ENCODE peak calls at places on chromosomes 3 and 15, in seven cellular contexts. S is body of pancreas, O is mammary epithelial cell, W is lower lobe of right lung, I is Panc1, P is H1, X is thoracic aorta. Q is an unnamed sample. For H3K4me1, the result is how much of the 10 kb centered on the place peaks cover.

GRCh38 chr3:124907957-124908356 is 20.8 kb upstream of the ITGB5 start:
- DNase-seq in S (no peak), O (no peak), W (no peak), I (no peak), P (no peak), X (no peak), Q (no peak)

GRCh38 chr3:64908292-64908691 is 220.5 kb upstream of the ADAMTS9 start:
- DNase-seq in S (no peak), O (peak), W (no peak), I (no peak), P (no peak), X (no peak), Q (no peak)

GRCh38 chr3:49399467-49399866 is 12.3 kb downstream of the RHOA start:
- DNase-seq in S (no peak), O (no peak), W (peak), I (no peak), P (no peak), X (no peak), Q (no peak)

GRCh38 chr3:39473452-39474125 is 6.1 kb downstream of the MOBP start:
- DNase-seq in S (no peak), O (no peak), W (no peak), I (no peak), P (peak), X (no peak), Q (no peak)

GRCh38 chr15:99982662-99983061 is 249.4 kb upstream of the LYSMD4 start:
- DNase-seq in S (no peak), O (no peak), W (no peak), I (no peak), P (no peak), X (no peak), Q (no peak)

GRCh38 chr15:89184886-89185526 is 36.4 kb downstream of the RLBP1 start:
- DNase-seq in S (peak), O (no peak), W (no peak), I (no peak), P (no peak), X (no peak), Q (no peak)

GRCh38 chr3:52777959-52778805 is 783 bp downstream of the ITIH1 start:
- DNase-seq in S (no peak), O (no peak), W (peak), I (no peak), P (no peak), X (peak), Q (no peak)

GRCh38 chr3:193773266-193774183 is 180.5 kb downstream of the OPA1 start:
- DNase-seq in S (no peak), O (no peak), W (no peak), I (no peak), P (no peak), X (no peak), Q (no peak)

GRCh38 chr3:38471260-38471857 is 17.7 kb downstream of the ACVR2B start:
- DNase-seq in S (peak), O (no peak), W (no peak), I (no peak), P (no peak), X (no peak), Q (no peak)

GRCh38 chr15:89329329-89330084 is 5.1 kb downstream of the POLG start:
- DNase-seq in S (no peak), O (no peak), W (no peak), I (no peak), P (no peak), X (no peak), Q (no peak)

GRCh38 chr15:29270169-29270955 is 740 bp upstream of the NSMCE3 start:
- DNase-seq in S (no peak), O (peak), W (no peak), I (no peak), P (no peak), X (no peak), Q (no peak)

GRCh38 chr3:147089286-147089685 is 317.1 kb downstream of the ZIC4 start:
- DNase-seq in S (no peak), O (no peak), W (no peak), I (no peak), P (no peak), X (no peak), Q (no peak)

GRCh38 chr3:175346573-175347356 is 487.6 kb downstream of the NAALADL2 start:
- DNase-seq in S (peak), O (peak), W (peak), I (peak), P (no peak), X (peak), Q (peak)

GRCh38 chr3:108403921-108404320 is 106.5 kb downstream of the MYH15 start:
- DNase-seq in S (no peak), O (no peak), W (no peak), I (no peak), P (no peak), X (no peak), Q (no peak)

GRCh38 chr15:100055821-100056220 is 286.0 kb downstream of the ADAMTS17 start:
- DNase-seq in S (no peak), O (no peak), W (no peak), I (no peak), P (no peak), X (no peak), Q (no peak)

GRCh38 chr3:12679468-12679867 is 15.6 kb upstream of the RAF1 start:
- DNase-seq in S (no peak), O (peak), W (peak), I (peak), P (no peak), X (no peak), Q (no peak)

GRCh38 chr3:85455801-85456200 is 497.0 kb downstream of the CADM2 start:
- DNase-seq in S (no peak), O (no peak), W (no peak), I (no peak), P (no peak), X (no peak), Q (no peak)

GRCh38 chr3:65669163-65669875 is 369.4 kb downstream of the MAGI1 start:
- DNase-seq in S (peak), O (peak), W (no peak), I (no peak), P (no peak), X (no peak), Q (no peak)

GRCh38 chr3:110808630-110809029 is 263.0 kb upstream of the NECTIN3 start:
- DNase-seq in S (no peak), O (no peak), W (no peak), I (no peak), P (no peak), X (no peak), Q (no peak)

GRCh38 chr3:99633887-99634558 is 4.4 kb upstream of the COL8A1 start:
- DNase-seq in S (no peak), O (no peak), W (no peak), I (no peak), P (no peak), X (no peak), Q (no peak)

GRCh38 chr3:190001426-190001825 is 119.3 kb downstream of the P3H2 start:
- DNase-seq in S (no peak), O (no peak), W (no peak), I (no peak), P (no peak), X (no peak), Q (no peak)

GRCh38 chr3:54670269-54671000 is 257.4 kb downstream of the LRTM1 start:
- DNase-seq in S (no peak), O (no peak), W (no peak), I (no peak), P (no peak), X (no peak), Q (no peak)

GRCh38 chr15:99431661-99432091 is 134.1 kb upstream of the MEF2A start:
- DNase-seq in S (peak), O (no peak), W (peak), I (no peak), P (no peak), X (no peak), Q (peak)

GRCh38 chr15:68298336-68298735 is 20.8 kb downstream of the FEM1B start:
- DNase-seq in S (no peak), O (no peak), W (no peak), I (no peak), P (no peak), X (no peak), Q (no peak)

GRCh38 chr3:27596334-27596841 is 112.2 kb upstream of the SLC4A7 start:
- DNase-seq in S (no peak), O (no peak), W (no peak), I (no peak), P (no peak), X (no peak), Q (no peak)

GRCh38 chr3:48634661-48635221 is 520 bp downstream of the SLC26A6 start:
- DNase-seq in S (peak), O (peak), W (peak), I (no peak), P (peak), X (peak), Q (peak)

GRCh38 chr3:17149076-17149475 is 264.3 kb downstream of the PLCL2 start:
- DNase-seq in S (no peak), O (no peak), W (no peak), I (no peak), P (no peak), X (no peak), Q (no peak)

GRCh38 chr3:149282836-149283235 is 50.6 kb downstream of the TM4SF18 start:
- DNase-seq in S (no peak), O (no peak), W (no peak), I (no peak), P (no peak), X (no peak), Q (no peak)

GRCh38 chr3:178236555-178237277 is 299.5 kb upstream of the KCNMB2 start:
- DNase-seq in S (no peak), O (peak), W (no peak), I (no peak), P (no peak), X (no peak), Q (no peak)

GRCh38 chr3:10357592-10358308 is 36.8 kb upstream of the SEC13 start:
- DNase-seq in S (no peak), O (peak), W (peak), I (no peak), P (no peak), X (no peak), Q (no peak)

GRCh38 chr3:23685484-23686258 is 120.1 kb upstream of the UBE2E1 start:
- DNase-seq in S (peak), O (peak), W (no peak), I (peak), P (no peak), X (peak), Q (peak)

GRCh38 chr15:55289573-55290360 is at the start of gene RAB27A:
- DNase-seq in S (peak), O (peak), W (peak), I (no peak), P (no peak), X (no peak), Q (peak)

GRCh38 chr15:89132611-89133242 is 44.5 kb downstream of the ABHD2 start:
- DNase-seq in S (no peak), O (no peak), W (no peak), I (no peak), P (no peak), X (no peak), Q (no peak)

GRCh38 chr15:78685157-78685830 is 44.3 kb upstream of the CHRNB4 start:
- DNase-seq in S (no peak), O (no peak), W (no peak), I (no peak), P (no peak), X (no peak), Q (no peak)

DNA sequence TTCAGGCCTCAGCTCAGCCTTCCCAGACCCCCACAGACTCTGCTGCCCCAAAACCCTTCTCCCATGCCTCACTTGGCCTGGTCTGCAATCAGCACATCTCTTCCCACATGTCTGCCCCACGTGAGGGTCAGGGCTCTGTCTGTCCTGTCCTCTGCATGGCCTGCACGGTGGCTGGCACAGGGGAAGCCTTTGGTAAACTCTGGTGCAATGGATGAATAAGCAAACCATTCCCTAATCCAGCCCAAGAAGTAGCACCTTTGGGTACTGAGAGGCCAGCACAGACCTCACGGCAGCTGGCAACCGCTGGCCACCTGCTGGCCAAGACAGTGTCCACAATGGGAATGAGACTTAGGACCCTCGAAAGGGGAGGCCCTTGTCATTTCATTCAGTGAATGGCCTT is 27.7 kb downstream of the ABTB1 start:
- DNase-seq in S (no peak), O (no peak), W (peak), I (no peak), P (no peak), X (no peak), Q (no peak)
- TF ChIP-seq CTCF in S (no peak), O (no peak), W (no peak), I (no peak), P (no peak), X (no peak), Q (peak)

GRCh38 chr3:25452185-25452584 is 24.1 kb downstream of the RARB start:
- DNase-seq in S (no peak), O (peak), W (no peak), I (no peak), P (no peak), X (no peak), Q (no peak)
- H3K4me1 ChIP-seq in S (under half), O (under half), W (under half), I (under half), P (under half), X (under half), Q (half or more)

GRCh38 chr3:46998121-46998851 is 18.8 kb downstream of the NBEAL2 start:
- DNase-seq in S (peak), O (peak), W (peak), I (no peak), P (peak), X (no peak), Q (peak)
- TF ChIP-seq CTCF in S (peak), O (peak), W (peak), I (peak), P (peak), X (peak), Q (peak)

GRCh38 chr3:45562027-45562426 is 32.5 kb upstream of the LIMD1 start:
- DNase-seq in S (no peak), O (no peak), W (no peak), I (no peak), P (no peak), X (no peak), Q (no peak)
- H3K4me1 ChIP-seq in S (under half), O (under half), W (under half), I (under half), P (under half), X (under half), Q (half or more)

GRCh38 chr3:36843065-36844051 is 79.0 kb upstream of the DCLK3 start:
- DNase-seq in S (no peak), O (peak), W (no peak), I (peak), P (peak), X (no peak), Q (no peak)
- TF ChIP-seq CTCF in S (no peak), O (peak), W (peak), I (peak), P (peak), X (no peak), Q (peak)

GRCh38 chr3:5739949-5740348 is 552.4 kb downstream of the EDEM1 start:
- DNase-seq in S (no peak), O (no peak), W (no peak), I (no peak), P (no peak), X (no peak), Q (no peak)

GRCh38 chr3:5733995-5734394 is 546.5 kb downstream of the EDEM1 start:
- DNase-seq in S (no peak), O (no peak), W (no peak), I (no peak), P (no peak), X (no peak), Q (no peak)

GRCh38 chr3:5741017-5741416 is 553.5 kb downstream of the EDEM1 start:
- DNase-seq in S (no peak), O (no peak), W (no peak), I (no peak), P (no peak), X (no peak), Q (no peak)

DNA sequence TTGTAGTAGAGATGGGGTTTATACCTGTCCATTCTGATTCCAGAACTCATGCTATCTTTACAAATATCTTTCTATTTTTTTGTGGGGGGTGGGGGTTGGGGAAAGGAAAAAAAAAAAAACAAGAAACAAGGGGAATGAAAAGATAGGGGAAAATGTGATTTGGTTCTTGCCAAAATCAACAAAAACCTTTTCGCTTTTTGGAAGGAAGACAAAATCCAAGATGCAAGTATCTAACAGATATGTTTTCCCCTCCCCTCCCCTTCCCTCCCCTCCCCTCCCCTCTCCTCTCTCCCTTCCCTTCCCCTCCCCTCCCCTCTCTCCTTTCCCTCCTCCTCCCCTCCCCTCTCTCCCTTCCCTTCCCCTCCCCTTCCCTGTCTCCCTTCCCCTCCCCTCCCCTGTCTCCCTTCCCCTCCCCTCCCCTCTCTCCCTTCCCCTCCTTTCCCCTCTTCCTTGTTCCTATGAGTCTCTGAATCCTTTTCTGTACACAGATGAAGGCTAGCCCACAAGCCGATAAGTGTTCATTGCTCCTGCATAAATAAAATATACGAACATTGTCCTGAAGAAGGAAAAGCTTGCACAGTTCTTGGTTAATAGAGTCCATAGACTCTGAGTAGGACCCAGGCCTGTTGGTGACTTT is 551.9 kb downstream of the EDEM1 start:
- DNase-seq in S (no peak), O (no peak), W (no peak), I (no peak), P (no peak), X (no peak), Q (no peak)
- H3K4me1 ChIP-seq in S (under half), O (under half), W (under half), I (under half), P (under half), X (under half), Q (under half)

GRCh38 chr15:75452968-75453702 is 1.6 kb upstream of the SIN3A start:
- DNase-seq in S (peak), O (peak), W (peak), I (no peak), P (no peak), X (no peak), Q (peak)
- TF ChIP-seq CTCF in S (no peak), O (peak), W (no peak), I (no peak), P (peak), X (no peak), Q (no peak)

GRCh38 chr15:66778716-66779115 is 76.7 kb downstream of the SMAD6 start:
- DNase-seq in S (no peak), O (no peak), W (no peak), I (no peak), P (no peak), X (no peak), Q (no peak)
- H3K4me1 ChIP-seq in S (under half), O (under half), W (under half), I (half or more), P (under half), X (under half), Q (half or more)

GRCh38 chr3:14124223-14124614 is 451 bp downstream of the CHCHD4 start:
- DNase-seq in S (peak), O (peak), W (peak), I (no peak), P (no peak), X (no peak), Q (peak)

GRCh38 chr3:14123308-14124222 is 1.1 kb downstream of the CHCHD4 start:
- DNase-seq in S (no peak), O (no peak), W (no peak), I (no peak), P (no peak), X (no peak), Q (no peak)

GRCh38 chr3:14126017-14126902 is 1.4 kb downstream of the TMEM43 start:
- DNase-seq in S (no peak), O (no peak), W (no peak), I (no peak), P (no peak), X (no peak), Q (peak)

GRCh38 chr3:14125193-14126016 is 553 bp downstream of the TMEM43 start:
- DNase-seq in S (peak), O (peak), W (peak), I (no peak), P (no peak), X (no peak), Q (peak)

GRCh38 chr3:14124615-14125192 is at the start of the genes CHCHD4 and TMEM43:
- DNase-seq in S (peak), O (peak), W (peak), I (peak), P (peak), X (peak), Q (peak)
- TF ChIP-seq CTCF in S (no peak), O (no peak), W (no peak), I (no peak), P (no peak), X (no peak), Q (no peak)

Q was measured in left ventricle myocardium inferior.